ENCODE peak calls at places on chromosomes 1 and 21, in nine cellular contexts. G is T-helper 17 cell; F is right cardiac atrium; R is T-cell; U is central memory CD8-positive, alpha-beta T cell; J is left cardiac atrium; B is upper lobe of right lung; K is right lobe of liver; X is activated T-cell treated with anti-CD3 and anti-CD28 coated beads, Interleukin-2, amount 50 U/mL, for 4 hours. T is an unnamed sample.

GRCh38 chr1:38327559-38327973 is 281.0 kb upstream of the POU3F1 start:
- ATAC-seq in G (no peak), F (no peak), R (no peak), U (no peak), J (no peak), B (peak), K (no peak), X (no peak), T (no peak)

GRCh38 chr1:85571830-85572229 is 8.7 kb upstream of the CCN1 start:
- ATAC-seq in G (no peak), F (no peak), R (no peak), U (no peak), J (no peak), B (no peak), K (no peak), X (no peak), T (no peak)

GRCh38 chr1:4485398-4485797 is 169.0 kb upstream of the AJAP1 start:
- ATAC-seq in G (no peak), F (no peak), R (no peak), U (no peak), J (no peak), B (no peak), K (no peak), X (no peak), T (no peak)

GRCh38 chr1:12150456-12151200 is 16.2 kb upstream of the TNFRSF1B start:
- ATAC-seq in G (peak), F (no peak), R (peak), U (peak), J (peak), B (peak), K (peak), X (peak), T (no peak)

GRCh38 chr21:42195378-42196031 is 23.4 kb upstream of the ABCG1 start:
- ATAC-seq in G (no peak), F (no peak), R (no peak), U (no peak), J (peak), B (peak), K (peak), X (no peak), T (peak)

GRCh38 chr21:14878971-14879370 is 185.8 kb downstream of the NRIP1 start:
- ATAC-seq in G (no peak), F (no peak), R (no peak), U (no peak), J (no peak), B (no peak), K (peak), X (no peak), T (no peak)

GRCh38 chr21:37905291-37905690 is 11.0 kb downstream of the KCNJ6 start:
- ATAC-seq in G (no peak), F (no peak), R (no peak), U (no peak), J (no peak), B (no peak), K (no peak), X (no peak), T (no peak)

GRCh38 chr1:36476945-36477344 is 5.8 kb downstream of the CSF3R start:
- ATAC-seq in G (no peak), F (no peak), R (no peak), U (no peak), J (no peak), B (no peak), K (no peak), X (no peak), T (no peak)

GRCh38 chr1:236073307-236073897 is 8.5 kb upstream of the NID1 start:
- ATAC-seq in G (no peak), F (no peak), R (no peak), U (no peak), J (no peak), B (no peak), K (no peak), X (no peak), T (no peak)

T was measured in gastroesophageal sphincter.